ENCODE peak calls at places on chromosome 5, in eight cellular contexts. W, I, X, S, D, M, N and O are unnamed samples.

GRCh38 chr5:101045689-101046088 is 142.6 kb upstream of the ST8SIA4 start:
- DNase-seq in W (no peak), I (no peak), X (no peak), S (peak), D (no peak), M (no peak), N (peak), O (no peak)

GRCh38 chr5:177232358-177232757 is 71.2 kb downstream of the RAB24 start:
- DNase-seq in W (no peak), I (no peak), X (no peak), S (no peak), D (no peak), M (no peak), N (no peak), O (no peak)

GRCh38 chr5:77851229-77852067 is 75.3 kb upstream of the TBCA start:
- DNase-seq in W (no peak), I (peak), X (peak), S (peak), D (peak), M (peak), N (peak), O (no peak)

GRCh38 chr5:95759005-95759404 is 27.9 kb downstream of the RHOBTB3 start:
- DNase-seq in W (no peak), I (no peak), X (no peak), S (no peak), D (no peak), M (no peak), N (no peak), O (no peak)

GRCh38 chr5:182126-182525 is 9.2 kb upstream of the LRRC14B start:
- DNase-seq in W (no peak), I (no peak), X (peak), S (no peak), D (no peak), M (no peak), N (no peak), O (no peak)

GRCh38 chr5:77778881-77779438 is 2.8 kb upstream of the TBCA start:
- DNase-seq in W (no peak), I (no peak), X (no peak), S (no peak), D (no peak), M (no peak), N (no peak), O (no peak)

GRCh38 chr5:110351451-110351850 is 375.0 kb downstream of the TMEM232 start:
- DNase-seq in W (no peak), I (no peak), X (no peak), S (no peak), D (no peak), M (no peak), N (no peak), O (no peak)

GRCh38 chr5:39755986-39756385 is 331.2 kb upstream of the DAB2 start:
- DNase-seq in W (no peak), I (no peak), X (no peak), S (peak), D (no peak), M (peak), N (no peak), O (no peak)

GRCh38 chr5:125342938-125343401 is 596.5 kb upstream of the ZNF608 start:
- DNase-seq in W (no peak), I (no peak), X (no peak), S (peak), D (no peak), M (no peak), N (no peak), O (no peak)